ENCODE peak calls at places on chromosome 14, in eight cellular contexts. R, N, S, O, T, L, H and X are unnamed samples.

GRCh38 chr14:24422261-24422660 is 7.2 kb downstream of the CBLN3 start:
- DNase-seq in T (no peak), R (no peak), H (no peak), O (no peak), N (no peak), L (no peak), S (no peak), X (no peak)

GRCh38 chr14:54253195-54253947 is 143.4 kb upstream of the CDKN3 start:
- DNase-seq in L (no peak), H (peak), O (no peak), N (no peak), T (peak), S (no peak), R (peak), X (no peak)

GRCh38 chr14:58138719-58139482 is 13.1 kb downstream of the ARMH4 start:
- DNase-seq in H (no peak), L (no peak), O (no peak), R (no peak), S (no peak), N (no peak), T (no peak), X (no peak)

GRCh38 chr14:81164167-81164774 is 56.5 kb downstream of the GTF2A1 start:
- DNase-seq in S (peak), R (peak), L (peak), O (peak), H (peak), T (peak), N (peak), X (peak)

GRCh38 chr14:52351191-52351560 is 37.1 kb downstream of the PTGER2 start:
- DNase-seq in S (no peak), L (no peak), H (peak), T (no peak), O (no peak), N (no peak), R (peak), X (no peak)

GRCh38 chr14:49971156-49972141 is 78.6 kb downstream of the ARF6 start:
- DNase-seq in O (no peak), S (no peak), R (no peak), T (no peak), L (no peak), N (peak), H (no peak), X (peak)

GRCh38 chr14:102893452-102893851 is 29.0 kb upstream of the AMN start:
- DNase-seq in S (peak), H (no peak), R (no peak), O (no peak), N (no peak), L (no peak), T (peak), X (peak)

GRCh38 chr14:51310453-51311074 is 70.5 kb downstream of the TMX1 start:
- DNase-seq in R (no peak), T (peak), L (peak), O (no peak), N (no peak), H (no peak), S (no peak), X (peak)

GRCh38 chr14:30673071-30673470 is 51.0 kb downstream of the SCFD1 start:
- DNase-seq in T (no peak), H (no peak), O (no peak), N (no peak), S (no peak), R (no peak), L (no peak), X (no peak)

GRCh38 chr14:89921896-89922548 is 32.5 kb downstream of the EFCAB11 start:
- DNase-seq in H (peak), L (no peak), S (no peak), T (no peak), R (peak), N (no peak), O (no peak), X (no peak)

GRCh38 chr14:96086574-96087077 is 47.5 kb downstream of the C14orf132 start:
- DNase-seq in L (no peak), S (no peak), O (no peak), T (no peak), H (peak), N (no peak), R (peak), X (no peak)